ENCODE peak calls at places on chromosome 20, in four cellular contexts. F, C, O and X are unnamed samples. For H3K36me3, the result is how much of the 10 kb centered on the place peaks cover.

GRCh38 chr20:24958506-24959385 is 9.7 kb downstream of the CST7 start:
- DNase-seq in F (no peak), C (no peak), O (no peak), X (no peak)

GRCh38 chr20:63186528-63187316 is 29.2 kb downstream of the YTHDF1 start:
- DNase-seq in O (no peak), C (no peak), F (peak), X (no peak)

GRCh38 chr20:14830466-14830865 is 493.1 kb upstream of the FLRT3 start:
- DNase-seq in F (no peak), C (peak), O (no peak), X (no peak)

GRCh38 chr20:44620030-44620429 is 31.5 kb downstream of the ADA start:
- DNase-seq in C (no peak), O (no peak), F (no peak), X (no peak)

GRCh38 chr20:62989201-62989601 is 17.6 kb downstream of the BHLHE23 start:
- DNase-seq in O (no peak), F (no peak), C (no peak), X (no peak)

GRCh38 chr20:60187683-60188082 is 229.5 kb downstream of the CDH26 start:
- DNase-seq in F (no peak), O (no peak), C (no peak), X (no peak)

GRCh38 chr20:31485450-31486339 is 10.6 kb downstream of the REM1 start:
- DNase-seq in F (no peak), O (peak), C (no peak), X (peak)

GRCh38 chr20:50395258-50395729 is 114.9 kb upstream of the PTPN1 start:
- DNase-seq in F (no peak), O (no peak), C (no peak), X (no peak)

GRCh38 chr20:17620371-17621228 is 50.7 kb downstream of the DSTN start:
- DNase-seq in C (no peak), O (no peak), F (no peak), X (no peak)

GRCh38 chr20:64065973-64066341 is 3.0 kb downstream of the TCEA2 start:
- DNase-seq in C (peak), F (no peak), O (peak), X (peak)

GRCh38 chr20:63368151-63368550 is 7.0 kb upstream of the CHRNA4 start:
- DNase-seq in C (no peak), F (no peak), O (no peak), X (no peak)

GRCh38 chr20:24771651-24772061 is 177.4 kb upstream of the CST7 start:
- DNase-seq in C (no peak), F (no peak), O (no peak), X (no peak)

GRCh38 chr20:22385602-22386299 is 198.6 kb downstream of the FOXA2 start:
- DNase-seq in C (no peak), O (peak), F (peak), X (peak)

GRCh38 chr20:50146732-50147662 is 6.5 kb downstream of the PEDS1 start:
- DNase-seq in F (no peak), C (peak), O (peak), X (peak)

GRCh38 chr20:58003525-58003924 is 224.9 kb downstream of the ANKRD60 start:
- DNase-seq in F (no peak), C (no peak), O (peak), X (no peak)

GRCh38 chr20:43691928-43692524 is 25.1 kb downstream of the MYBL2 start:
- DNase-seq in F (peak), O (peak), C (no peak), X (peak)

GRCh38 chr20:58652606-58653303 is 1.7 kb downstream of the STX16 start:
- DNase-seq in O (no peak), C (no peak), F (no peak), X (no peak)

GRCh38 chr20:24303393-24303792 is 166.0 kb upstream of the SYNDIG1 start:
- DNase-seq in F (no peak), O (no peak), C (no peak), X (no peak)

GRCh38 chr20:19407731-19408130 is 195.3 kb downstream of the SLC24A3 start:
- DNase-seq in O (no peak), C (no peak), F (no peak), X (peak)

GRCh38 chr20:21353236-21353635 is 44.1 kb downstream of the NKX2-4 start:
- DNase-seq in F (no peak), C (no peak), O (no peak), X (no peak)

GRCh38 chr20:21355981-21356380 is 41.3 kb downstream of the NKX2-4 start:
- DNase-seq in F (no peak), C (no peak), O (no peak), X (no peak)

GRCh38 chr20:21357851-21358250 is 39.5 kb downstream of the NKX2-4 start:
- DNase-seq in C (no peak), F (peak), O (no peak), X (no peak)

GRCh38 chr20:21352703-21353102 is 44.6 kb downstream of the NKX2-4 start:
- DNase-seq in C (no peak), F (peak), O (no peak), X (no peak)
- H3K36me3 ChIP-seq in C (under half), F (under half), O (half or more), X (under half)

GRCh38 chr20:10660661-10661060 is 13.1 kb downstream of the JAG1 start:
- DNase-seq in C (no peak), O (no peak), F (no peak), X (no peak)

GRCh38 chr20:10658876-10659632 is 14.7 kb downstream of the JAG1 start:
- DNase-seq in C (no peak), F (no peak), O (no peak), X (no peak)

GRCh38 chr20:10661261-10661660 is 12.5 kb downstream of the JAG1 start:
- DNase-seq in O (no peak), F (no peak), C (no peak), X (no peak)

GRCh38 chr20:10658051-10658823 is 15.6 kb downstream of the JAG1 start:
- DNase-seq in F (no peak), C (no peak), O (no peak), X (no peak)

GRCh38 chr20:10659651-10660601 is 13.9 kb downstream of the JAG1 start:
- DNase-seq in O (no peak), F (peak), C (no peak), X (peak)
- TF ChIP-seq CREB1 in O (no peak), F (no peak), C (no peak), X (no peak)

GRCh38 chr20:38428800-38429199 is 6.3 kb downstream of the SNHG17 start:
- DNase-seq in O (no peak), C (no peak), F (no peak), X (no peak)

GRCh38 chr20:38427655-38428023 is 7.5 kb downstream of the SNHG17 start:
- DNase-seq in F (no peak), C (no peak), O (no peak), X (no peak)

GRCh38 chr20:38424404-38424803 is 10.7 kb downstream of the SNHG17 start:
- DNase-seq in O (no peak), C (no peak), F (no peak), X (no peak)

GRCh38 chr20:38426006-38426405 is 9.1 kb downstream of the SNHG17 start:
- DNase-seq in C (no peak), O (peak), F (peak), X (no peak)

DNA sequence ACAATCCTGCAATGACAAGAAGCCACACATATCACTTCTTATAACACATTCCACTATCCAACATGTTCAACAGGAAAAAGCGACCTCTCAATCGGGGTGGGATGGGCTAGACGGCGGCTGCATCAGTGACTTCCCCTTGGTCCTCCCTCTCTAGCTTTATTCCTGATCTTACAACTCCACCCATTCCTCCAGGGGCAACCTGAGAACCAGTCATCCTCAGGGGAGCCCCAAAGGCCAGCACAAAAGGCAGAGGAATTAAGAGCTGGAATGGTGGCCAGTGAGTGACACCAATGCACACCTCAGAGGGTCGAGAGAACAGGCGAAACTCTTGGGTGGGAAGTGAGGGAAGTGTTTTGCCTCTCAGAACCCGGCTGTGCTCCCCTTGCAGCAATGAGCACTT is 8.6 kb downstream of the SNHG17 start:
- DNase-seq in C (no peak), F (no peak), O (no peak), X (no peak)
- H3K36me3 ChIP-seq in C (half or more), F (half or more), O (half or more), X (half or more)

GRCh38 chr20:7937328-7937727 is 2.9 kb downstream of the HAO1 start:
- DNase-seq in C (no peak), O (no peak), F (no peak), X (no peak)

GRCh38 chr20:7939663-7940062 is 595 bp downstream of the HAO1 start:
- DNase-seq in F (no peak), O (no peak), C (no peak), X (no peak)

GRCh38 chr20:7943891-7944290 is 3.6 kb upstream of the HAO1 start:
- DNase-seq in O (no peak), F (no peak), C (no peak), X (no peak)

GRCh38 chr20:7938058-7938457 is 2.2 kb downstream of the HAO1 start:
- DNase-seq in O (no peak), C (no peak), F (no peak), X (no peak)

GRCh38 chr20:7940341-7940740 is at the start of gene HAO1:
- DNase-seq in O (no peak), F (peak), C (no peak), X (no peak)
- TF ChIP-seq CREB1 in O (no peak), F (no peak), C (no peak), X (no peak)

DNA sequence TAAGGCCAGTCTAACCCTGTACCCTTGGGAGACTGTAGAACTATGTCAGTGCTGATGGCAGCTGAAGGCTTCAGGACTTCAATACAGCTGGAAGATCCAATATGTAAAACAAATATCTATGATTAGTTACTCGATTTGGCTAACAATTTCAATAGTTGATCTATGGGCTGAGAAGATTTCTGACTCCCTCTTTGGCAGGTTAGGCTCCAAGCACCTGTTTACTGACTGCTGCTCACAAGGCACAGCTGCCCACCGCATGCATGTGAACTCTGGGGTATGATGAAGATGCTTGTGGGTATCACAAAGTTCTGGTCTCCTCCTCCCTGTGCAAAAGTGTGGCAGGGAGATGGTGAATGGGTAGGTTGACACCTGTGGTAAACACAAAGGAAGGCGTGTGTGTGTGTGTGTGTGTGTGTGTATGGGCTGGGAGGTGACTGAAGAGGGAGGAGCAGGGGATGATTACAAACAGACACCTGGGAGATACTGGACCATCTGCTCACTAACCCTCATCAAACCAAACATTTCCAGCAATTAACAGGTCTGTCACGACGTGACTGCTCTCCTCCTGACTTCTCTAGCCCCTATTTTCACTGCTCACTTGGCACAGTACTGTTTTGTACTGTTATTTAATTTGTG is 18.1 kb downstream of the ELMO2 start:
- DNase-seq in C (no peak), F (no peak), O (no peak), X (no peak)
- H3K36me3 ChIP-seq in C (under half), F (under half), O (half or more), X (under half)

DNA sequence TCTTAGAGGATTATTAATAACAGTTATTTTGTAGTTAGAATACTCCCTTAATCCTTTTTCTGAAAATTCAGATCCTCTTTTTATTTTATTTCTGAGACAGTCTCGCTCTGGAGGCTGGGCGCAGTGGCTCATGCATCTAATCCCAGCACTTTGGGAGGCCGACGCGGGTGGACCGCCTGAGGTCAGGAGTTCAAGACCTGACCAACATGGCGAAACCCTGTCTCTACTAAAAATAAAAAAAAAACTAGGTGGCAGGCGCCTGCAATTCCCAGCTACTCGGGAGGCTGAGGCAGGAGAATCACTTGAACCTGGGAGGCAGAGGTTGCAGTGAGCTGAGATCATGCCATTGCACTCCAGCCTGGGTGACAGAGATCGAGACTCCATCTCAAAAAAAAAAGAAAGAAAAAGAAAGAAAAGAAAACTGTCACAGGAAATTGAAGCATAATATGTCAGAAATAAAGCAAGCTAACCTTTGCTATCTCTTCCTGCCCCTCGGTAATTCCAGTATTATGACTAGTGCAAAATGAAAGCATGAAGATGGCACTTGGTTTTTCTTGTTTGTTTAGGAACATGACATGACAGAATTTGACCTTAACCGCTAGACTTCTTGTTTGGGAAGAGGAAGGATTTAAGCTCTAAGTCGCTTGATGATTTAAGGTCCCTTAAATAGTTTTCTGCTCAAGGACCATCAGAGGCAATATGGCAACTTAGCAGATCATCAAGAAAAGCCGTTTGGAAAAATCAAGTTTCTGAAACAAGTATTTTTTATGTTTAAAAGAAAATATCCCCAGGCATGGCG is 1.8 kb upstream of the RBM39 start:
- DNase-seq in C (no peak), F (peak), O (peak), X (no peak)
- TF ChIP-seq CREB1 in C (no peak), F (no peak), O (no peak), X (no peak)

GRCh38 chr20:34402461-34402860 is 39.4 kb downstream of the ITCH start:
- DNase-seq in F (no peak), C (no peak), O (no peak), X (no peak)

GRCh38 chr20:34401741-34402455 is 38.8 kb downstream of the ITCH start:
- DNase-seq in C (no peak), O (no peak), F (peak), X (no peak)

GRCh38 chr20:34396408-34396807 is 33.3 kb downstream of the ITCH start:
- DNase-seq in F (no peak), C (no peak), O (no peak), X (no peak)

GRCh38 chr20:34397096-34397495 is 34.0 kb downstream of the ITCH start:
- DNase-seq in O (no peak), C (no peak), F (no peak), X (no peak)
- H3K36me3 ChIP-seq in O (half or more), C (under half), F (under half), X (under half)

GRCh38 chr20:53707341-53708102 is 113.9 kb upstream of the ZNF217 start:
- DNase-seq in C (peak), O (no peak), F (no peak), X (peak)
- TF ChIP-seq CREB1 in C (no peak), O (no peak), F (no peak), X (no peak)

DNA sequence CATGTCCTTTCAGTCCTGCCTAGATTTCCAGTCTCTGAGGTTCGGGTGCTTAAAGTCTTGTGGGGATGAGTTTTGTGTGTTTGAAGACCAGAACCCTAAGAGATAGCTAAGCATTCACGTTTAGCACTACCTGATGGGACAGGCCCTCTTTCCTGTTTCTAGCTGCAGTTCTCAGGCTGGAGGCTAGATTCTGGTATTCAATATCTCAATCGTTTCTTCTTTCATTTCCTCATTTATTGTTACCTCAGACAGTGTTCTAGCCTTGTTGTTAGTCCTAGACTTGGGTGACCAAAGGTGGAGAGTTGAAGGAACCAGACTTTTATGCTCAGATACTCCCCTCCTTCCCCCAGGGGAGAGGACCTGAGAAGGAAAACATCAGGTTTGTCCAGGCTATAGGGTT is 16.8 kb downstream of the CEP250 start:
- DNase-seq in O (no peak), C (no peak), F (no peak), X (no peak)
- H3K36me3 ChIP-seq in O (half or more), C (under half), F (under half), X (under half)